ENCODE peak calls at places on chromosomes 16 and 17, in seven cellular contexts. J is IMR-90; O is heart left ventricle; L is breast epithelium; W is EL; B is CD4-positive, alpha-beta T cell; F is kidney tubule cell. H is an unnamed sample.
A peak's percentile ranks its signal among the peaks of the same experiment; 100 is the strongest.

GRCh38 chr17:9016941-9017552 is 4.3 kb upstream of the NTN1 start:
- DNase-seq in J (no peak), O (no peak), L (no peak), W (no peak), B (no peak), F (peak; percentile 20), H (no peak)

GRCh38 chr16:8858994-8859912 is 9.6 kb downstream of the CARHSP1 start:
- DNase-seq in J (no peak), O (no peak), L (no peak), W (no peak), B (no peak), F (no peak), H (no peak)

GRCh38 chr17:19724501-19725420 is 8.4 kb upstream of the SLC47A2 start:
- DNase-seq in J (no peak), O (peak; percentile 69), L (peak; percentile 91), W (peak; percentile 38), B (peak; percentile 55), F (no peak), H (no peak)

GRCh38 chr17:82153745-82154375 is 55.8 kb upstream of the FASN start:
- DNase-seq in J (peak; percentile 55), O (peak; percentile 72), L (peak; percentile 75), W (peak; percentile 68), B (peak; percentile 87), F (peak; percentile 75), H (peak; percentile 54)

GRCh38 chr17:80000955-80001354 is 34.7 kb downstream of the TBC1D16 start:
- DNase-seq in J (no peak), O (peak; percentile 52), L (no peak), W (no peak), B (no peak), F (no peak), H (no peak)

GRCh38 chr17:60356947-60357346 is 35.0 kb downstream of the USP32 start:
- DNase-seq in J (peak; percentile 47), O (no peak), L (no peak), W (no peak), B (no peak), F (no peak), H (no peak)

GRCh38 chr16:27515874-27516353 is 33.8 kb downstream of the GTF3C1 start:
- DNase-seq in J (no peak), O (no peak), L (no peak), W (peak; percentile 18), B (no peak), F (peak; percentile 28), H (peak; percentile 19)

GRCh38 chr16:23833504-23833903 is 2.3 kb upstream of the PRKCB start:
- DNase-seq in J (no peak), O (no peak), L (no peak), W (no peak), B (no peak), F (no peak), H (no peak)

GRCh38 chr16:12119037-12119436 is 142.5 kb downstream of the SNX29 start:
- DNase-seq in J (no peak), O (no peak), L (no peak), W (no peak), B (no peak), F (no peak), H (no peak)

H was measured in LHCN-M2.